ENCODE peak calls at places on chromosome 19, in seven cellular contexts. U is fibroblast of pulmonary artery, G is left lung, H is transverse colon, A is nucleus accumbens, N is foreskin fibroblast, S is LoVo. E is an unnamed sample.

GRCh38 chr19:35318679-35319448 is 10.1 kb upstream of the CD22 start:
- DNase-seq in U (peak; percentile 76), G (peak; percentile 88), H (peak; percentile 16), A (peak; percentile 69), N (peak; percentile 96), S (peak; percentile 81), E (peak; percentile 99)

GRCh38 chr19:51891193-51891747 is 3.5 kb upstream of the ZNF577 start:
- DNase-seq in U (no peak), G (no peak), H (no peak), A (no peak), N (no peak), S (no peak), E (no peak)

GRCh38 chr19:3832001-3832400 is 36.8 kb downstream of the ZFR2 start:
- DNase-seq in U (no peak), G (no peak), H (no peak), A (no peak), N (no peak), S (no peak), E (no peak)

GRCh38 chr19:48568345-48568886 is 16.4 kb downstream of the SULT2B1 start:
- DNase-seq in U (peak; percentile 87), G (peak; percentile 87), H (peak; percentile 73), A (peak; percentile 14), N (peak; percentile 84), S (peak; percentile 81), E (no peak)

GRCh38 chr19:12983561-12984142 is 11.6 kb upstream of the NFIX start:
- DNase-seq in U (peak; percentile 79), G (peak; percentile 72), H (peak; percentile 85), A (peak; percentile 69), N (peak; percentile 73), S (peak; percentile 87), E (peak; percentile 77)

GRCh38 chr19:44796701-44797115 is 12.2 kb upstream of the BCAM start:
- DNase-seq in U (peak; percentile 46), G (no peak), H (no peak), A (no peak), N (no peak), S (no peak), E (no peak)

GRCh38 chr19:719636-720377 is 11.1 kb downstream of the PALM start:
- DNase-seq in U (no peak), G (no peak), H (no peak), A (peak; percentile 23), N (no peak), S (no peak), E (no peak)

GRCh38 chr19:7366701-7367420 is 18.1 kb downstream of the ARHGEF18 start:
- DNase-seq in U (peak; percentile 58), G (no peak), H (no peak), A (no peak), N (no peak), S (peak; percentile 39), E (no peak)

GRCh38 chr19:618247-618619 is 15.1 kb downstream of the POLRMT start:
- DNase-seq in U (no peak), G (no peak), H (no peak), A (no peak), N (no peak), S (no peak), E (peak; percentile 38)

GRCh38 chr19:8085606-8086464 is 33.3 kb downstream of the CCL25 start:
- DNase-seq in U (no peak), G (no peak), H (peak; percentile 17), A (no peak), N (no peak), S (peak; percentile 54), E (no peak)

GRCh38 chr19:18086590-18087138 is at the start of gene IL12RB1:
- DNase-seq in U (no peak), G (no peak), H (peak; percentile 47), A (no peak), N (no peak), S (no peak), E (no peak)

GRCh38 chr19:54282706-54283105 is 1.8 kb upstream of the LILRB2 start:
- DNase-seq in U (no peak), G (no peak), H (no peak), A (no peak), N (no peak), S (no peak), E (no peak)

GRCh38 chr19:34579281-34580054 is 97.5 kb downstream of the SCGB2B2 start:
- DNase-seq in U (no peak), G (no peak), H (no peak), A (no peak), N (no peak), S (no peak), E (no peak)

GRCh38 chr19:51188227-51188559 is 36.7 kb upstream of the CD33 start:
- DNase-seq in U (no peak), G (no peak), H (no peak), A (no peak), N (no peak), S (no peak), E (no peak)

GRCh38 chr19:48297975-48298374 is 27.4 kb upstream of the EMP3 start:
- DNase-seq in U (no peak), G (no peak), H (no peak), A (no peak), N (no peak), S (no peak), E (no peak)

GRCh38 chr19:14167594-14168138 is 31.3 kb upstream of the ASF1B start:
- DNase-seq in U (no peak), G (no peak), H (no peak), A (no peak), N (no peak), S (no peak), E (peak; percentile 68)

GRCh38 chr19:8494158-8494557 is 8.3 kb downstream of the PRAM1 start:
- DNase-seq in U (peak; percentile 28), G (no peak), H (no peak), A (no peak), N (no peak), S (no peak), E (peak; percentile 79)

GRCh38 chr19:46610851-46611770 is 10.0 kb downstream of the CALM3 start:
- DNase-seq in U (no peak), G (peak; percentile 27), H (peak; percentile 15), A (no peak), N (no peak), S (no peak), E (peak; percentile 41)

GRCh38 chr19:3893509-3894179 is 13.2 kb downstream of the ATCAY start:
- DNase-seq in U (no peak), G (no peak), H (no peak), A (no peak), N (no peak), S (no peak), E (no peak)

GRCh38 chr19:36246006-36246391 is 31.1 kb downstream of the ZNF146 start:
- DNase-seq in U (peak; percentile 14), G (no peak), H (no peak), A (no peak), N (no peak), S (no peak), E (no peak)

GRCh38 chr19:39819786-39820185 is 14.2 kb downstream of the DYRK1B start:
- DNase-seq in U (no peak), G (no peak), H (no peak), A (no peak), N (no peak), S (no peak), E (no peak)

GRCh38 chr19:3361384-3362216 is 4.8 kb upstream of the NFIC start:
- DNase-seq in U (no peak), G (no peak), H (no peak), A (no peak), N (no peak), S (no peak), E (no peak)

GRCh38 chr19:37227996-37228395 is 10.0 kb downstream of the ZNF383 start:
- DNase-seq in U (no peak), G (no peak), H (no peak), A (no peak), N (no peak), S (no peak), E (no peak)

GRCh38 chr19:41376998-41377365 is 649 bp downstream of the TMEM91 start:
- DNase-seq in U (no peak), G (no peak), H (no peak), A (no peak), N (no peak), S (no peak), E (no peak)

GRCh38 chr19:32530773-32531172 is 50.2 kb upstream of the PDCD5 start:
- DNase-seq in U (no peak), G (no peak), H (no peak), A (no peak), N (no peak), S (no peak), E (no peak)

GRCh38 chr19:2166741-2167738 is 3.3 kb downstream of the DOT1L start:
- DNase-seq in U (peak; percentile 67), G (peak; percentile 88), H (peak; percentile 82), A (peak; percentile 34), N (peak; percentile 79), S (peak; percentile 43), E (no peak)

GRCh38 chr19:2577722-2578335 is 101.9 kb downstream of the GADD45B start:
- DNase-seq in U (no peak), G (peak; percentile 20), H (no peak), A (no peak), N (no peak), S (no peak), E (no peak)

GRCh38 chr19:13872695-13873389 is 4.1 kb upstream of the NANOS3 start:
- DNase-seq in U (no peak), G (no peak), H (no peak), A (no peak), N (no peak), S (no peak), E (no peak)